ENCODE peak calls at places on chromosomes 3 and 15, in nine cellular contexts. One of them, this sample, is unnamed.

GRCh38 chr3:177802151-177802900 is 605.0 kb upstream of the TBL1XR1 start:
- DNase-seq in hepatocyte: no peak
- DNase-seq in SJSA1: no peak
- DNase-seq in AG04449: no peak
- DNase-seq in ovary: no peak
- DNase-seq in CD8-positive, alpha-beta memory T cell: no peak
- DNase-seq in SJCRH30: peak; percentile 59
- DNase-seq in colonic mucosa: no peak
- DNase-seq in PC-9: no peak
- DNase-seq in this sample: no peak

GRCh38 chr3:157174265-157174615 is 14.3 kb upstream of the CCNL1 start:
- DNase-seq in hepatocyte: peak; percentile 53
- DNase-seq in SJSA1: no peak
- DNase-seq in AG04449: no peak
- DNase-seq in ovary: peak; percentile 56
- DNase-seq in CD8-positive, alpha-beta memory T cell: no peak
- DNase-seq in SJCRH30: no peak
- DNase-seq in colonic mucosa: peak; percentile 48
- DNase-seq in PC-9: no peak
- DNase-seq in this sample: no peak

GRCh38 chr3:149701206-149701976 is 43.6 kb upstream of the WWTR1 start:
- DNase-seq in hepatocyte: no peak
- DNase-seq in SJSA1: no peak
- DNase-seq in AG04449: no peak
- DNase-seq in ovary: no peak
- DNase-seq in CD8-positive, alpha-beta memory T cell: peak; percentile 13
- DNase-seq in SJCRH30: no peak
- DNase-seq in colonic mucosa: no peak
- DNase-seq in PC-9: no peak
- DNase-seq in this sample: no peak

GRCh38 chr15:66803182-66803729 is 101.2 kb downstream of the SMAD6 start:
- DNase-seq in hepatocyte: peak; percentile 97
- DNase-seq in SJSA1: peak; percentile 98
- DNase-seq in AG04449: peak; percentile 82
- DNase-seq in ovary: peak; percentile 92
- DNase-seq in CD8-positive, alpha-beta memory T cell: no peak
- DNase-seq in SJCRH30: peak; percentile 94
- DNase-seq in colonic mucosa: peak; percentile 86
- DNase-seq in PC-9: peak; percentile 93
- DNase-seq in this sample: peak; percentile 45

GRCh38 chr3:123272547-123272946 is 70.8 kb downstream of the SEC22A start:
- DNase-seq in hepatocyte: no peak
- DNase-seq in SJSA1: peak; percentile 46
- DNase-seq in AG04449: no peak
- DNase-seq in ovary: no peak
- DNase-seq in CD8-positive, alpha-beta memory T cell: no peak
- DNase-seq in SJCRH30: no peak
- DNase-seq in colonic mucosa: no peak
- DNase-seq in PC-9: no peak
- DNase-seq in this sample: no peak

GRCh38 chr3:17433866-17434265 is 308.6 kb downstream of the TBC1D5 start:
- DNase-seq in hepatocyte: no peak
- DNase-seq in SJSA1: no peak
- DNase-seq in AG04449: no peak
- DNase-seq in ovary: no peak
- DNase-seq in CD8-positive, alpha-beta memory T cell: no peak
- DNase-seq in SJCRH30: no peak
- DNase-seq in colonic mucosa: no peak
- DNase-seq in PC-9: no peak
- DNase-seq in this sample: no peak

GRCh38 chr3:127342735-127343134 is 54.9 kb upstream of the PRR20G start:
- DNase-seq in hepatocyte: no peak
- DNase-seq in SJSA1: no peak
- DNase-seq in AG04449: no peak
- DNase-seq in ovary: no peak
- DNase-seq in CD8-positive, alpha-beta memory T cell: no peak
- DNase-seq in SJCRH30: no peak
- DNase-seq in colonic mucosa: no peak
- DNase-seq in PC-9: no peak
- DNase-seq in this sample: no peak

GRCh38 chr15:57026016-57026602 is 107.7 kb downstream of the TCF12 start:
- DNase-seq in hepatocyte: no peak
- DNase-seq in SJSA1: no peak
- DNase-seq in AG04449: no peak
- DNase-seq in ovary: no peak
- DNase-seq in CD8-positive, alpha-beta memory T cell: no peak
- DNase-seq in SJCRH30: no peak
- DNase-seq in colonic mucosa: no peak
- DNase-seq in PC-9: no peak
- DNase-seq in this sample: no peak

GRCh38 chr3:179961081-179962078 is 75.4 kb downstream of the PEX5L start:
- DNase-seq in hepatocyte: no peak
- DNase-seq in SJSA1: no peak
- DNase-seq in AG04449: no peak
- DNase-seq in ovary: no peak
- DNase-seq in CD8-positive, alpha-beta memory T cell: no peak
- DNase-seq in SJCRH30: peak; percentile 32
- DNase-seq in colonic mucosa: no peak
- DNase-seq in PC-9: no peak
- DNase-seq in this sample: no peak

GRCh38 chr3:71453319-71453718 is 130.2 kb downstream of the FOXP1 start:
- DNase-seq in hepatocyte: no peak
- DNase-seq in SJSA1: no peak
- DNase-seq in AG04449: no peak
- DNase-seq in ovary: no peak
- DNase-seq in CD8-positive, alpha-beta memory T cell: no peak
- DNase-seq in SJCRH30: no peak
- DNase-seq in colonic mucosa: no peak
- DNase-seq in PC-9: no peak
- DNase-seq in this sample: no peak

GRCh38 chr3:20326537-20326936 is 140.5 kb upstream of the SGO1 start:
- DNase-seq in hepatocyte: no peak
- DNase-seq in SJSA1: no peak
- DNase-seq in AG04449: no peak
- DNase-seq in ovary: no peak
- DNase-seq in CD8-positive, alpha-beta memory T cell: no peak
- DNase-seq in SJCRH30: no peak
- DNase-seq in colonic mucosa: no peak
- DNase-seq in PC-9: peak; percentile 46
- DNase-seq in this sample: no peak

GRCh38 chr15:72838311-72838731 is 54.8 kb upstream of the ADPGK start:
- DNase-seq in hepatocyte: no peak
- DNase-seq in SJSA1: no peak
- DNase-seq in AG04449: no peak
- DNase-seq in ovary: peak; percentile 27
- DNase-seq in CD8-positive, alpha-beta memory T cell: no peak
- DNase-seq in SJCRH30: no peak
- DNase-seq in colonic mucosa: no peak
- DNase-seq in PC-9: no peak
- DNase-seq in this sample: no peak

GRCh38 chr3:59559721-59560514 is 510.1 kb upstream of the CFAP20DC start:
- DNase-seq in hepatocyte: peak; percentile 56
- DNase-seq in SJSA1: peak; percentile 45
- DNase-seq in AG04449: peak; percentile 82
- DNase-seq in ovary: no peak
- DNase-seq in CD8-positive, alpha-beta memory T cell: no peak
- DNase-seq in SJCRH30: peak; percentile 48
- DNase-seq in colonic mucosa: no peak
- DNase-seq in PC-9: peak; percentile 74
- DNase-seq in this sample: no peak

GRCh38 chr3:188003188-188004171 is 150.5 kb upstream of the LPP start:
- DNase-seq in hepatocyte: peak; percentile 65
- DNase-seq in SJSA1: no peak
- DNase-seq in AG04449: no peak
- DNase-seq in ovary: no peak
- DNase-seq in CD8-positive, alpha-beta memory T cell: no peak
- DNase-seq in SJCRH30: no peak
- DNase-seq in colonic mucosa: peak; percentile 48
- DNase-seq in PC-9: peak; percentile 85
- DNase-seq in this sample: no peak

GRCh38 chr15:96342611-96343528 is 12.4 kb downstream of the NR2F2 start:
- DNase-seq in hepatocyte: no peak
- DNase-seq in SJSA1: no peak
- DNase-seq in AG04449: no peak
- DNase-seq in ovary: peak; percentile 67
- DNase-seq in CD8-positive, alpha-beta memory T cell: no peak
- DNase-seq in SJCRH30: no peak
- DNase-seq in colonic mucosa: peak; percentile 22
- DNase-seq in PC-9: no peak
- DNase-seq in this sample: no peak

GRCh38 chr15:66895794-66896453 is 169.5 kb upstream of the SMAD3 start:
- DNase-seq in hepatocyte: no peak
- DNase-seq in SJSA1: no peak
- DNase-seq in AG04449: no peak
- DNase-seq in ovary: no peak
- DNase-seq in CD8-positive, alpha-beta memory T cell: no peak
- DNase-seq in SJCRH30: no peak
- DNase-seq in colonic mucosa: no peak
- DNase-seq in PC-9: no peak
- DNase-seq in this sample: no peak

GRCh38 chr15:64645995-64646394 is 129.4 kb downstream of the RBPMS2 start:
- DNase-seq in hepatocyte: no peak
- DNase-seq in SJSA1: no peak
- DNase-seq in AG04449: no peak
- DNase-seq in ovary: no peak
- DNase-seq in CD8-positive, alpha-beta memory T cell: no peak
- DNase-seq in SJCRH30: no peak
- DNase-seq in colonic mucosa: no peak
- DNase-seq in PC-9: no peak
- DNase-seq in this sample: no peak

GRCh38 chr3:14424711-14425573 is 22.5 kb downstream of the SLC6A6 start:
- DNase-seq in hepatocyte: no peak
- DNase-seq in SJSA1: peak; percentile 34
- DNase-seq in AG04449: no peak
- DNase-seq in ovary: no peak
- DNase-seq in CD8-positive, alpha-beta memory T cell: peak; percentile 74
- DNase-seq in SJCRH30: peak; percentile 54
- DNase-seq in colonic mucosa: no peak
- DNase-seq in PC-9: peak; percentile 87
- DNase-seq in this sample: no peak

GRCh38 chr3:178022599-178022998 is 513.6 kb upstream of the KCNMB2 start:
- DNase-seq in hepatocyte: no peak
- DNase-seq in SJSA1: no peak
- DNase-seq in AG04449: no peak
- DNase-seq in ovary: no peak
- DNase-seq in CD8-positive, alpha-beta memory T cell: no peak
- DNase-seq in SJCRH30: no peak
- DNase-seq in colonic mucosa: no peak
- DNase-seq in PC-9: no peak
- DNase-seq in this sample: no peak

GRCh38 chr3:9994086-9994844 is 7.6 kb upstream of the EMC3 start:
- DNase-seq in hepatocyte: no peak
- DNase-seq in SJSA1: no peak
- DNase-seq in AG04449: no peak
- DNase-seq in ovary: no peak
- DNase-seq in CD8-positive, alpha-beta memory T cell: no peak
- DNase-seq in SJCRH30: no peak
- DNase-seq in colonic mucosa: no peak
- DNase-seq in PC-9: no peak
- DNase-seq in this sample: peak; percentile 64

GRCh38 chr3:117998071-117998470 is 1036.6 kb downstream of the IGSF11 start:
- DNase-seq in hepatocyte: no peak
- DNase-seq in SJSA1: no peak
- DNase-seq in AG04449: no peak
- DNase-seq in ovary: no peak
- DNase-seq in CD8-positive, alpha-beta memory T cell: no peak
- DNase-seq in SJCRH30: no peak
- DNase-seq in colonic mucosa: no peak
- DNase-seq in PC-9: no peak
- DNase-seq in this sample: no peak

GRCh38 chr3:109382573-109382972 is 45.2 kb upstream of the DPPA4 start:
- DNase-seq in hepatocyte: no peak
- DNase-seq in SJSA1: no peak
- DNase-seq in AG04449: no peak
- DNase-seq in ovary: no peak
- DNase-seq in CD8-positive, alpha-beta memory T cell: no peak
- DNase-seq in SJCRH30: no peak
- DNase-seq in colonic mucosa: no peak
- DNase-seq in PC-9: no peak
- DNase-seq in this sample: no peak

GRCh38 chr15:77023576-77024272 is 28.8 kb downstream of the PSTPIP1 start:
- DNase-seq in hepatocyte: no peak
- DNase-seq in SJSA1: no peak
- DNase-seq in AG04449: no peak
- DNase-seq in ovary: no peak
- DNase-seq in CD8-positive, alpha-beta memory T cell: peak; percentile 21
- DNase-seq in SJCRH30: no peak
- DNase-seq in colonic mucosa: no peak
- DNase-seq in PC-9: no peak
- DNase-seq in this sample: no peak
- H3K4me3 ChIP-seq in hepatocyte: no peak overlapping the region
- H3K4me3 ChIP-seq in SJSA1: no peak overlapping the region
- H3K4me3 ChIP-seq in AG04449: no peak overlapping the region
- H3K4me3 ChIP-seq in ovary: no peak overlapping the region
- H3K4me3 ChIP-seq in CD8-positive, alpha-beta memory T cell: no peak overlapping the region
- H3K4me3 ChIP-seq in SJCRH30: no peak overlapping the region
- H3K4me3 ChIP-seq in colonic mucosa: no peak overlapping the region
- H3K4me3 ChIP-seq in PC-9: no peak overlapping the region
- H3K4me3 ChIP-seq in this sample: no peak overlapping the region

GRCh38 chr3:111801697-111802655 is 57.1 kb upstream of the PHLDB2 start:
- DNase-seq in hepatocyte: peak; percentile 19
- DNase-seq in SJSA1: peak; percentile 37
- DNase-seq in AG04449: peak; percentile 84
- DNase-seq in ovary: no peak
- DNase-seq in CD8-positive, alpha-beta memory T cell: no peak
- DNase-seq in SJCRH30: peak; percentile 32
- DNase-seq in colonic mucosa: no peak
- DNase-seq in PC-9: peak; percentile 98
- DNase-seq in this sample: no peak
- H3K4me3 ChIP-seq in hepatocyte: no peak overlapping the region
- H3K4me3 ChIP-seq in SJSA1: no peak overlapping the region
- H3K4me3 ChIP-seq in AG04449: no peak overlapping the region
- H3K4me3 ChIP-seq in ovary: no peak overlapping the region
- H3K4me3 ChIP-seq in CD8-positive, alpha-beta memory T cell: no peak overlapping the region
- H3K4me3 ChIP-seq in SJCRH30: no peak overlapping the region
- H3K4me3 ChIP-seq in colonic mucosa: no peak overlapping the region
- H3K4me3 ChIP-seq in PC-9: peak overlapping the region; percentile 14
- H3K4me3 ChIP-seq in this sample: no peak overlapping the region

GRCh38 chr3:196274585-196274984 is 12.9 kb downstream of the PCYT1A start:
- DNase-seq in hepatocyte: no peak
- DNase-seq in SJSA1: no peak
- DNase-seq in AG04449: no peak
- DNase-seq in ovary: no peak
- DNase-seq in CD8-positive, alpha-beta memory T cell: peak; percentile 73
- DNase-seq in SJCRH30: no peak
- DNase-seq in colonic mucosa: no peak
- DNase-seq in PC-9: peak; percentile 79
- DNase-seq in this sample: no peak
- H3K4me3 ChIP-seq in hepatocyte: no peak overlapping the region
- H3K4me3 ChIP-seq in SJSA1: no peak overlapping the region
- H3K4me3 ChIP-seq in AG04449: no peak overlapping the region
- H3K4me3 ChIP-seq in ovary: no peak overlapping the region
- H3K4me3 ChIP-seq in CD8-positive, alpha-beta memory T cell: peak overlapping the region; percentile 36
- H3K4me3 ChIP-seq in SJCRH30: no peak overlapping the region
- H3K4me3 ChIP-seq in colonic mucosa: no peak overlapping the region
- H3K4me3 ChIP-seq in PC-9: no peak overlapping the region
- H3K4me3 ChIP-seq in this sample: no peak overlapping the region

DNA sequence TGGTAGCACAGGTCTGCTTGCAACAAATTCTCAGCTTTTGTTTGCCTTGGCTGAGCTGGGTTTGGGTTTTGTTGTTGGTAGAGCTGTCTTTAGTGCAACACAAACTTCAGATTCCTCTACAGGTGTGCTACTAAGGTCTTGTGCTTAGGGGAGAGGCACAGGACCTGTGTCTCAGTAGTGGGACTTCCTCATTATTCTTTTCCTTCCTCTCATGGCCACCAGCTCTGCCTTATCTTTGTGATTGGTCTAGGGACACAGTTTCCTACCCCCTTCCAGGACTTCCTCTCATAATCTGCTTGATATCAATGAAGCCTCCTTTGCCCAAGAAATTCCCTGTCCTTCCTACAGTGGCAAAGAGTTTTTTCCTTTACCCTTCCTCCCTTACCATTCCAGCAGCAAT is 24.9 kb upstream of the DNAAF4 start:
- DNase-seq in hepatocyte: no peak
- DNase-seq in SJSA1: no peak
- DNase-seq in AG04449: no peak
- DNase-seq in ovary: no peak
- DNase-seq in CD8-positive, alpha-beta memory T cell: no peak
- DNase-seq in SJCRH30: no peak
- DNase-seq in colonic mucosa: no peak
- DNase-seq in PC-9: no peak
- DNase-seq in this sample: no peak
- H3K4me3 ChIP-seq in hepatocyte: no peak overlapping the region
- H3K4me3 ChIP-seq in SJSA1: no peak overlapping the region
- H3K4me3 ChIP-seq in AG04449: no peak overlapping the region
- H3K4me3 ChIP-seq in ovary: no peak overlapping the region
- H3K4me3 ChIP-seq in CD8-positive, alpha-beta memory T cell: no peak overlapping the region
- H3K4me3 ChIP-seq in SJCRH30: no peak overlapping the region
- H3K4me3 ChIP-seq in colonic mucosa: no peak overlapping the region
- H3K4me3 ChIP-seq in PC-9: no peak overlapping the region
- H3K4me3 ChIP-seq in this sample: no peak overlapping the region